ENCODE peak calls at places on chromosomes 11 and 22, in six cellular contexts. One of them, this sample, is unnamed.

GRCh38 chr11:119650251-119650650 is 78.7 kb downstream of the NECTIN1 start:
- DNase-seq in NCI-H1417: no peak
- DNase-seq in amniotic stem cell: no peak
- DNase-seq in NCI-H1092 treated with DMSO at 0.1 percent for 48 hours: no peak
- DNase-seq in iPS DF 6.9: no peak
- DNase-seq in HS-5: no peak
- DNase-seq in this sample: no peak

GRCh38 chr11:66891849-66892660 is 35.2 kb downstream of the LRFN4 start:
- DNase-seq in NCI-H1417: no peak
- DNase-seq in amniotic stem cell: peak; percentile 87
- DNase-seq in NCI-H1092 treated with DMSO at 0.1 percent for 48 hours: no peak
- DNase-seq in iPS DF 6.9: no peak
- DNase-seq in HS-5: peak; percentile 93
- DNase-seq in this sample: no peak

GRCh38 chr11:109085708-109086373 is 336.1 kb upstream of the C11orf87 start:
- DNase-seq in NCI-H1417: no peak
- DNase-seq in amniotic stem cell: peak; percentile 3
- DNase-seq in NCI-H1092 treated with DMSO at 0.1 percent for 48 hours: no peak
- DNase-seq in iPS DF 6.9: no peak
- DNase-seq in HS-5: peak; percentile 49
- DNase-seq in this sample: no peak

GRCh38 chr11:113263458-113264095 is 50.8 kb upstream of the TTC12 start:
- DNase-seq in NCI-H1417: no peak
- DNase-seq in amniotic stem cell: no peak
- DNase-seq in NCI-H1092 treated with DMSO at 0.1 percent for 48 hours: no peak
- DNase-seq in iPS DF 6.9: no peak
- DNase-seq in HS-5: no peak
- DNase-seq in this sample: no peak

GRCh38 chr22:17952273-17952801 is 72.0 kb downstream of the MICAL3 start:
- DNase-seq in NCI-H1417: no peak
- DNase-seq in amniotic stem cell: no peak
- DNase-seq in NCI-H1092 treated with DMSO at 0.1 percent for 48 hours: no peak
- DNase-seq in iPS DF 6.9: no peak
- DNase-seq in HS-5: no peak
- DNase-seq in this sample: no peak

GRCh38 chr11:47991266-47991830 is 11.0 kb downstream of the PTPRJ start:
- DNase-seq in NCI-H1417: peak; percentile 88
- DNase-seq in amniotic stem cell: no peak
- DNase-seq in NCI-H1092 treated with DMSO at 0.1 percent for 48 hours: peak; percentile 59
- DNase-seq in iPS DF 6.9: no peak
- DNase-seq in HS-5: no peak
- DNase-seq in this sample: no peak

GRCh38 chr11:22337571-22338464 is at the start of gene SLC17A6:
- DNase-seq in NCI-H1417: peak; percentile 83
- DNase-seq in amniotic stem cell: peak; percentile 3
- DNase-seq in NCI-H1092 treated with DMSO at 0.1 percent for 48 hours: peak; percentile 42
- DNase-seq in iPS DF 6.9: no peak
- DNase-seq in HS-5: peak; percentile 6
- DNase-seq in this sample: no peak

GRCh38 chr11:74397531-74398243 is 546 bp downstream of the PGM2L1 start:
- DNase-seq in NCI-H1417: peak; percentile 59
- DNase-seq in amniotic stem cell: no peak
- DNase-seq in NCI-H1092 treated with DMSO at 0.1 percent for 48 hours: peak; percentile 74
- DNase-seq in iPS DF 6.9: peak; percentile 20
- DNase-seq in HS-5: no peak
- DNase-seq in this sample: no peak

GRCh38 chr11:116515666-116516184 is 257.1 kb downstream of the BUD13 start:
- DNase-seq in NCI-H1417: peak; percentile 84
- DNase-seq in amniotic stem cell: no peak
- DNase-seq in NCI-H1092 treated with DMSO at 0.1 percent for 48 hours: peak; percentile 95
- DNase-seq in iPS DF 6.9: no peak
- DNase-seq in HS-5: no peak
- DNase-seq in this sample: no peak

GRCh38 chr11:36009469-36009868 is 65.6 kb downstream of the LDLRAD3 start:
- DNase-seq in NCI-H1417: no peak
- DNase-seq in amniotic stem cell: no peak
- DNase-seq in NCI-H1092 treated with DMSO at 0.1 percent for 48 hours: no peak
- DNase-seq in iPS DF 6.9: no peak
- DNase-seq in HS-5: peak; percentile 63
- DNase-seq in this sample: no peak

GRCh38 chr11:77109236-77110019 is 6.8 kb downstream of the OMP start:
- DNase-seq in NCI-H1417: no peak
- DNase-seq in amniotic stem cell: no peak
- DNase-seq in NCI-H1092 treated with DMSO at 0.1 percent for 48 hours: peak; percentile 92
- DNase-seq in iPS DF 6.9: no peak
- DNase-seq in HS-5: no peak
- DNase-seq in this sample: no peak

GRCh38 chr11:2088746-2089535 is 50.2 kb downstream of the IGF2 start:
- DNase-seq in NCI-H1417: no peak
- DNase-seq in amniotic stem cell: no peak
- DNase-seq in NCI-H1092 treated with DMSO at 0.1 percent for 48 hours: no peak
- DNase-seq in iPS DF 6.9: no peak
- DNase-seq in HS-5: no peak
- DNase-seq in this sample: no peak

GRCh38 chr11:30586251-30587144 is at the start of gene MPPED2:
- DNase-seq in NCI-H1417: peak; percentile 68
- DNase-seq in amniotic stem cell: no peak
- DNase-seq in NCI-H1092 treated with DMSO at 0.1 percent for 48 hours: peak; percentile 15
- DNase-seq in iPS DF 6.9: no peak
- DNase-seq in HS-5: no peak
- DNase-seq in this sample: no peak

GRCh38 chr22:29343313-29343805 is 27.9 kb upstream of the RASL10A start:
- DNase-seq in NCI-H1417: no peak
- DNase-seq in amniotic stem cell: no peak
- DNase-seq in NCI-H1092 treated with DMSO at 0.1 percent for 48 hours: peak; percentile 15
- DNase-seq in iPS DF 6.9: no peak
- DNase-seq in HS-5: no peak
- DNase-seq in this sample: no peak

GRCh38 chr11:61529537-61530225 is 21.1 kb downstream of the LRRC10B start:
- DNase-seq in NCI-H1417: no peak
- DNase-seq in amniotic stem cell: no peak
- DNase-seq in NCI-H1092 treated with DMSO at 0.1 percent for 48 hours: peak; percentile 19
- DNase-seq in iPS DF 6.9: no peak
- DNase-seq in HS-5: no peak
- DNase-seq in this sample: peak; percentile 49

GRCh38 chr11:6637871-6638270 is 17.7 kb downstream of the DCHS1 start:
- DNase-seq in NCI-H1417: no peak
- DNase-seq in amniotic stem cell: peak; percentile 25
- DNase-seq in NCI-H1092 treated with DMSO at 0.1 percent for 48 hours: no peak
- DNase-seq in iPS DF 6.9: no peak
- DNase-seq in HS-5: no peak
- DNase-seq in this sample: no peak

GRCh38 chr22:34255042-34255441 is 334.8 kb upstream of the LARGE1 start:
- DNase-seq in NCI-H1417: no peak
- DNase-seq in amniotic stem cell: no peak
- DNase-seq in NCI-H1092 treated with DMSO at 0.1 percent for 48 hours: no peak
- DNase-seq in iPS DF 6.9: no peak
- DNase-seq in HS-5: no peak
- DNase-seq in this sample: no peak

GRCh38 chr11:134949121-134949591 is 537.1 kb upstream of the B3GAT1 start:
- DNase-seq in NCI-H1417: no peak
- DNase-seq in amniotic stem cell: peak; percentile 53
- DNase-seq in NCI-H1092 treated with DMSO at 0.1 percent for 48 hours: no peak
- DNase-seq in iPS DF 6.9: no peak
- DNase-seq in HS-5: no peak
- DNase-seq in this sample: peak; percentile 19

GRCh38 chr11:113979427-113979826 is 4.5 kb downstream of the HTR3A start:
- DNase-seq in NCI-H1417: no peak
- DNase-seq in amniotic stem cell: no peak
- DNase-seq in NCI-H1092 treated with DMSO at 0.1 percent for 48 hours: peak; percentile 34
- DNase-seq in iPS DF 6.9: no peak
- DNase-seq in HS-5: no peak
- DNase-seq in this sample: no peak

GRCh38 chr11:12546660-12547059 is 127.6 kb upstream of the TEAD1 start:
- DNase-seq in NCI-H1417: no peak
- DNase-seq in amniotic stem cell: no peak
- DNase-seq in NCI-H1092 treated with DMSO at 0.1 percent for 48 hours: no peak
- DNase-seq in iPS DF 6.9: no peak
- DNase-seq in HS-5: no peak
- DNase-seq in this sample: no peak

GRCh38 chr22:40605676-40606250 is 30.8 kb downstream of the MRTFA start:
- DNase-seq in NCI-H1417: no peak
- DNase-seq in amniotic stem cell: no peak
- DNase-seq in NCI-H1092 treated with DMSO at 0.1 percent for 48 hours: no peak
- DNase-seq in iPS DF 6.9: no peak
- DNase-seq in HS-5: no peak
- DNase-seq in this sample: no peak

GRCh38 chr22:31969789-31970489 is 25.6 kb downstream of the YWHAH start:
- DNase-seq in NCI-H1417: peak; percentile 69
- DNase-seq in amniotic stem cell: peak; percentile 38
- DNase-seq in NCI-H1092 treated with DMSO at 0.1 percent for 48 hours: peak; percentile 66
- DNase-seq in iPS DF 6.9: peak; percentile 79
- DNase-seq in HS-5: peak; percentile 31
- DNase-seq in this sample: peak; percentile 27

GRCh38 chr22:46730568-46731245 is 7.3 kb downstream of the CERK start:
- DNase-seq in NCI-H1417: no peak
- DNase-seq in amniotic stem cell: no peak
- DNase-seq in NCI-H1092 treated with DMSO at 0.1 percent for 48 hours: no peak
- DNase-seq in iPS DF 6.9: no peak
- DNase-seq in HS-5: no peak
- DNase-seq in this sample: no peak

GRCh38 chr11:123184531-123184930 is 10.5 kb downstream of the CLMP start:
- DNase-seq in NCI-H1417: no peak
- DNase-seq in amniotic stem cell: no peak
- DNase-seq in NCI-H1092 treated with DMSO at 0.1 percent for 48 hours: no peak
- DNase-seq in iPS DF 6.9: no peak
- DNase-seq in HS-5: no peak
- DNase-seq in this sample: no peak

GRCh38 chr22:40593460-40594273 is 42.9 kb downstream of the MRTFA start:
- DNase-seq in NCI-H1417: no peak
- DNase-seq in amniotic stem cell: no peak
- DNase-seq in NCI-H1092 treated with DMSO at 0.1 percent for 48 hours: no peak
- DNase-seq in iPS DF 6.9: no peak
- DNase-seq in HS-5: no peak
- DNase-seq in this sample: no peak

GRCh38 chr11:130634186-130634585 is 185.7 kb downstream of the ADAMTS15 start:
- DNase-seq in NCI-H1417: no peak
- DNase-seq in amniotic stem cell: no peak
- DNase-seq in NCI-H1092 treated with DMSO at 0.1 percent for 48 hours: no peak
- DNase-seq in iPS DF 6.9: no peak
- DNase-seq in HS-5: no peak
- DNase-seq in this sample: no peak

GRCh38 chr22:45010532-45010900 is 711 bp upstream of the PHF21B start:
- DNase-seq in NCI-H1417: no peak
- DNase-seq in amniotic stem cell: no peak
- DNase-seq in NCI-H1092 treated with DMSO at 0.1 percent for 48 hours: no peak
- DNase-seq in iPS DF 6.9: no peak
- DNase-seq in HS-5: no peak
- DNase-seq in this sample: no peak

GRCh38 chr11:2131371-2132228 is 7.6 kb downstream of the IGF2 start:
- DNase-seq in NCI-H1417: no peak
- DNase-seq in amniotic stem cell: no peak
- DNase-seq in NCI-H1092 treated with DMSO at 0.1 percent for 48 hours: no peak
- DNase-seq in iPS DF 6.9: no peak
- DNase-seq in HS-5: no peak
- DNase-seq in this sample: no peak

GRCh38 chr22:19469421-19469820 is 9.6 kb downstream of the UFD1 start:
- DNase-seq in NCI-H1417: no peak
- DNase-seq in amniotic stem cell: no peak
- DNase-seq in NCI-H1092 treated with DMSO at 0.1 percent for 48 hours: no peak
- DNase-seq in iPS DF 6.9: no peak
- DNase-seq in HS-5: no peak
- DNase-seq in this sample: no peak

GRCh38 chr22:20779813-20780148 is 5.9 kb downstream of the SERPIND1 start:
- DNase-seq in NCI-H1417: no peak
- DNase-seq in amniotic stem cell: no peak
- DNase-seq in NCI-H1092 treated with DMSO at 0.1 percent for 48 hours: no peak
- DNase-seq in iPS DF 6.9: no peak
- DNase-seq in HS-5: no peak
- DNase-seq in this sample: no peak

GRCh38 chr11:105296806-105297205 is 157.2 kb upstream of the CARD18 start:
- DNase-seq in NCI-H1417: no peak
- DNase-seq in amniotic stem cell: no peak
- DNase-seq in NCI-H1092 treated with DMSO at 0.1 percent for 48 hours: no peak
- DNase-seq in iPS DF 6.9: no peak
- DNase-seq in HS-5: no peak
- DNase-seq in this sample: no peak

GRCh38 chr11:70142171-70142875 is 60.8 kb upstream of the FADD start:
- DNase-seq in NCI-H1417: no peak
- DNase-seq in amniotic stem cell: no peak
- DNase-seq in NCI-H1092 treated with DMSO at 0.1 percent for 48 hours: peak; percentile 51
- DNase-seq in iPS DF 6.9: no peak
- DNase-seq in HS-5: no peak
- DNase-seq in this sample: no peak

GRCh38 chr11:47886096-47886495 is 37.9 kb upstream of the NUP160 start:
- DNase-seq in NCI-H1417: no peak
- DNase-seq in amniotic stem cell: no peak
- DNase-seq in NCI-H1092 treated with DMSO at 0.1 percent for 48 hours: no peak
- DNase-seq in iPS DF 6.9: no peak
- DNase-seq in HS-5: no peak
- DNase-seq in this sample: no peak